ENCODE peak calls at places on chromosomes 4 and X, in five cellular contexts. H, Z, Q, T and R are unnamed samples.

GRCh38 chr4:141871086-141871485 is 234.7 kb downstream of the IL15 start:
- ATAC-seq in H (no peak), Z (no peak), Q (no peak), T (no peak), R (no peak)

GRCh38 chrX:86002076-86002896 is 45.1 kb downstream of the CHM start:
- ATAC-seq in H (no peak), Z (no peak), Q (no peak), T (peak), R (no peak)

GRCh38 chrX:15911729-15912550 is 57.3 kb upstream of the AP1S2 start:
- ATAC-seq in H (no peak), Z (peak), Q (peak), T (no peak), R (peak)

GRCh38 chr4:180913750-180914149 is 1329.5 kb upstream of the TENM3 start:
- ATAC-seq in H (no peak), Z (no peak), Q (no peak), T (peak), R (no peak)

GRCh38 chr4:150949943-150950342 is 65.1 kb downstream of the LRBA start:
- ATAC-seq in H (no peak), Z (no peak), Q (no peak), T (no peak), R (no peak)

GRCh38 chr4:4789462-4789861 is 70.0 kb upstream of the MSX1 start:
- ATAC-seq in H (no peak), Z (no peak), Q (no peak), T (no peak), R (no peak)

GRCh38 chrX:45134775-45135174 is 65.9 kb downstream of the DIPK2B start:
- ATAC-seq in H (peak), Z (no peak), Q (no peak), T (no peak), R (no peak)

GRCh38 chrX:1493317-1493856 is 40.7 kb upstream of the ASMTL start:
- ATAC-seq in H (no peak), Z (no peak), Q (no peak), T (no peak), R (no peak)

GRCh38 chr4:170675568-170676262 is 586.0 kb upstream of the AADAT start:
- ATAC-seq in H (no peak), Z (no peak), Q (no peak), T (no peak), R (no peak)

GRCh38 chrX:46204721-46205422 is 340.3 kb downstream of the ZNF674 start:
- ATAC-seq in H (no peak), Z (peak), Q (no peak), T (no peak), R (no peak)

GRCh38 chrX:112148397-112148796 is 65.8 kb upstream of the TRPC5 start:
- ATAC-seq in H (no peak), Z (no peak), Q (no peak), T (no peak), R (no peak)

GRCh38 chr4:166377578-166377977 is 504.5 kb downstream of the TLL1 start:
- ATAC-seq in H (no peak), Z (no peak), Q (no peak), T (no peak), R (no peak)

GRCh38 chr4:19117022-19117421 is 1095.5 kb upstream of the LCORL start:
- ATAC-seq in H (no peak), Z (no peak), Q (no peak), T (no peak), R (no peak)

GRCh38 chr4:168701061-168701460 is 204.2 kb downstream of the PALLD start:
- ATAC-seq in H (no peak), Z (no peak), Q (no peak), T (no peak), R (no peak)

GRCh38 chr4:67332627-67333026 is 212.7 kb downstream of the CENPC start:
- ATAC-seq in H (no peak), Z (no peak), Q (no peak), T (no peak), R (no peak)

GRCh38 chr4:169115897-169116254 is 105.8 kb upstream of the CBR4 start:
- ATAC-seq in H (no peak), Z (peak), Q (no peak), T (peak), R (no peak)

DNA sequence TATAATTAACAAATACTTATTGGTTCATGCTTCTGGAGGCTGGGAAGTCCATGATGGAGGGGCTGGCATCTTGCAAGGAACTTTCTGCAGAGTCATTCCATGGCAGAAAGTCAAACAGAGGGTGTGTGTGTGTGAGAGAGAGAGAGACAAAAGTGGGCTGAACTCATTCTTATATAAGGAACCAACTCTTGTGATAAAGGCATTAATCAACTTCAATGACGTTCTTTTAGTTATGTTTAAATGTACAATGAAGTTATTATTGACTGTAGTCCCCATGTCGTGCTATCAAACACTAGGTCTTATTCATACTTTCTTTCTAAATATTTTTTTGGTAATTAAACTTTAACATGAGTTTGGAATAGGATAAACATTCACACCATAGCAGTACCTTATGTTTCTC is 1408.8 kb downstream of the STIM2 start:
- ATAC-seq in H (no peak), Z (no peak), Q (no peak), T (no peak), R (no peak)
- H3K4me3 ChIP-seq in H (no peak), Z (no peak), Q (no peak), T (no peak), R (no peak)

GRCh38 chrX:23952984-23953907 is 45.4 kb downstream of the CXorf58 start:
- ATAC-seq in H (no peak), Z (peak), Q (peak), T (no peak), R (no peak)

GRCh38 chrX:23954396-23954795 is 46.6 kb downstream of the CXorf58 start:
- ATAC-seq in H (no peak), Z (no peak), Q (no peak), T (no peak), R (no peak)

GRCh38 chrX:23953908-23954269 is 46.1 kb downstream of the CXorf58 start:
- ATAC-seq in H (no peak), Z (no peak), Q (no peak), T (no peak), R (no peak)

GRCh38 chrX:23952401-23952800 is 44.6 kb downstream of the CXorf58 start:
- ATAC-seq in H (no peak), Z (no peak), Q (no peak), T (no peak), R (no peak)
- H3K4me3 ChIP-seq in H (no peak), Z (no peak), Q (peak), T (no peak), R (no peak)

GRCh38 chr4:93827272-93827947 is 1.1 kb upstream of the ATOH1 start:
- ATAC-seq in H (no peak), Z (no peak), Q (no peak), T (no peak), R (peak)
- H3K4me3 ChIP-seq in H (no peak), Z (no peak), Q (no peak), T (no peak), R (no peak)

GRCh38 chr4:41657561-41657960 is 91.0 kb downstream of the PHOX2B start:
- ATAC-seq in H (no peak), Z (no peak), Q (no peak), T (peak), R (no peak)

GRCh38 chr4:41656572-41657301 is 91.8 kb downstream of the PHOX2B start:
- ATAC-seq in H (peak), Z (no peak), Q (no peak), T (no peak), R (peak)

GRCh38 chr4:41652971-41653370 is 95.6 kb downstream of the PHOX2B start:
- ATAC-seq in H (no peak), Z (no peak), Q (no peak), T (no peak), R (no peak)

GRCh38 chr4:41653523-41653922 is 95.0 kb downstream of the PHOX2B start:
- ATAC-seq in H (no peak), Z (no peak), Q (no peak), T (no peak), R (no peak)

DNA sequence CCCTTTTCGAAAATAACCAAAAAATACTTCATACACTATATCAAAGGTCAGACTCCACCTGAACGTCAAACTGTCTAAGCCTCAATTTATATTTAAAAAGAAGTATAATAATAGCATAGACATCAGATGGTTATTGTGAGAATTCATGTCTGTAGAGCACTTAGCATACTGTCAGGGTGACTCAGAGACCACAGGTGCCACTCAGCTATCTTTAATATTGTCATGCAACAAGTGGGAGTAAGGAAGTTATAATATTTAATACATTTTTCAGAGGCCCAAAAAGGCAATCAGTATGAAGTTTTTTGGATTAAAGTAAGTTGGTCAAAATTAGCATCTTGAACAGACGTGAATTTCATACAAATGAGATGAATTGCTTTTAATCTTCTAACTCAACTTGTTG is 93.3 kb downstream of the PHOX2B start:
- ATAC-seq in H (no peak), Z (peak), Q (no peak), T (no peak), R (no peak)
- H3K4me3 ChIP-seq in H (no peak), Z (no peak), Q (no peak), T (no peak), R (no peak)

GRCh38 chr4:76984127-76984526 is 34.6 kb downstream of the SEPTIN11 start:
- ATAC-seq in H (no peak), Z (peak), Q (no peak), T (no peak), R (peak)
- H3K4me3 ChIP-seq in H (no peak), Z (no peak), Q (peak), T (no peak), R (no peak)

GRCh38 chrX:123740006-123740405 is 7.2 kb upstream of the THOC2 start:
- ATAC-seq in H (no peak), Z (no peak), Q (no peak), T (no peak), R (no peak)
- H3K4me3 ChIP-seq in H (no peak), Z (no peak), Q (no peak), T (no peak), R (no peak)

GRCh38 chr4:156800463-156800862 is 171.1 kb downstream of the PDGFC start:
- ATAC-seq in H (no peak), Z (no peak), Q (no peak), T (no peak), R (no peak)

GRCh38 chr4:156794863-156795262 is 176.7 kb downstream of the PDGFC start:
- ATAC-seq in H (peak), Z (no peak), Q (no peak), T (no peak), R (no peak)

GRCh38 chr4:156799121-156799589 is 172.4 kb downstream of the PDGFC start:
- ATAC-seq in H (no peak), Z (no peak), Q (no peak), T (peak), R (peak)

GRCh38 chr4:156795727-156796126 is 175.9 kb downstream of the PDGFC start:
- ATAC-seq in H (no peak), Z (no peak), Q (no peak), T (no peak), R (no peak)

DNA sequence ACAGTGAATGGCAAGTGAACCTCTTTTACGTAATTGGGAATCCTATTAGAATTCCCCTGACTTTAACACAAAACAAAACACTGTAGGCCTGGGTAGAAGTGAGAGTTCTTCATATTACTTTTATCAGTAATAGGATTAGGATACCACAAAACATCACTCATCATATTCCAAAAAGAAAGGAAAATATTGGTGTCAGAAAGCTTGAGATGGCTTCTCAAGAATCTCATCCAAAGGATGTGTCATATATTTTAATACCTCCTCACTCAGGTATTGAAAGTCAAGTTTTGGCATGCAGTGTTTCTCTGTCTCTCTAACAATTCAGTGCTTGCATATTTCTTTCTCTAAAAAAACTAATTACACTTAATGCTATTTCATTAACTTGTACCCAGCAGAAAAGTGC is 173.2 kb downstream of the PDGFC start:
- ATAC-seq in H (no peak), Z (no peak), Q (no peak), T (no peak), R (no peak)
- H3K4me3 ChIP-seq in H (no peak), Z (no peak), Q (no peak), T (no peak), R (no peak)

GRCh38 chrX:115311139-115311538 is 21.6 kb downstream of the LUZP4 start:
- ATAC-seq in H (no peak), Z (no peak), Q (no peak), T (no peak), R (no peak)
- H3K4me3 ChIP-seq in H (no peak), Z (no peak), Q (no peak), T (no peak), R (no peak)

DNA sequence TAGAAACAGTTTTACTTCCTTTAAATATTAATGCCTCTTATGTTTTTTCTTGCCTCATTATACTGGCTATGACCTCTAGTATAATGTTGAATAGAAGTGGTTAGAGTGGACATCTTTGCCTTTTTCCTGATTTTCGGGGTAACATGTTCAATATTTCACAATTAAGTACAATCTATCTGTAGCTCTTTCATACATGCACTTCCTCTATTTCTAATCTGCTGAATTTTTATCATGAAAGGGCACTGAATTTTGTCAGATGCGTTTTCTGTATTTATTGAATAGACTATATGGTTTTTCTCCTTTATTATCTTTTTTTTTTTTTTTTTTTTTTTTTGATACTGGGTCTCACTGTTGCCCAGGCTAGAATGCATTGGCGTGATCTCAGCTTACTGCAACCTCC is 29.0 kb downstream of the MECP2 start:
- ATAC-seq in H (no peak), Z (no peak), Q (no peak), T (no peak), R (no peak)
- H3K4me3 ChIP-seq in H (no peak), Z (no peak), Q (no peak), T (no peak), R (no peak)